ENCODE peak calls at places on chromosome 5, in nine cellular contexts. K is Caco-2, I is H9, L is GM06990, R is WTC11, B is heart right ventricle, P is neural progenitor cell, V is HFFc6, N is transverse colon. C is an unnamed sample.
A peak's percentile ranks its signal among the peaks of the same experiment; 100 is the strongest.

GRCh38 chr5:172437445-172438303 is 16.7 kb downstream of the SH3PXD2B start:
- DNase-seq in K (no peak), I (no peak), L (no peak), R (no peak), B (peak; percentile 79), P (no peak), V (peak; percentile 58), N (peak; percentile 48), C (no peak)

GRCh38 chr5:6202615-6203365 is 175.6 kb downstream of the MED10 start:
- DNase-seq in K (peak; percentile 8), I (peak; percentile 77), L (no peak), R (peak; percentile 66), B (no peak), P (peak; percentile 36), V (no peak), N (no peak), C (peak; percentile 32)

GRCh38 chr5:98464737-98465330 is 308.6 kb upstream of the RGMB start:
- DNase-seq in K (no peak), I (no peak), L (peak; percentile 24), R (no peak), B (no peak), P (no peak), V (no peak), N (no peak), C (no peak)

GRCh38 chr5:132056610-132057497 is 3.6 kb upstream of the IL3 start:
- DNase-seq in K (no peak), I (peak; percentile 11), L (no peak), R (no peak), B (no peak), P (no peak), V (no peak), N (peak; percentile 4), C (no peak)

GRCh38 chr5:14397717-14398116 is 183.9 kb upstream of the OTULINL start:
- DNase-seq in K (no peak), I (no peak), L (no peak), R (no peak), B (no peak), P (no peak), V (peak; percentile 67), N (no peak), C (no peak)

GRCh38 chr5:177309351-177310191 is 2.1 kb downstream of the MXD3 start:
- DNase-seq in K (peak; percentile 88), I (peak; percentile 96), L (peak; percentile 72), R (peak; percentile 88), B (peak; percentile 54), P (peak; percentile 81), V (peak; percentile 68), N (peak; percentile 80), C (peak; percentile 79)

GRCh38 chr5:137613554-137614265 is 114.6 kb upstream of the SPOCK1 start:
- DNase-seq in K (no peak), I (no peak), L (no peak), R (no peak), B (no peak), P (no peak), V (no peak), N (no peak), C (no peak)

GRCh38 chr5:188488-189481 is 2.5 kb upstream of the LRRC14B start:
- DNase-seq in K (peak; percentile 88), I (peak; percentile 92), L (peak; percentile 76), R (peak; percentile 94), B (peak; percentile 88), P (peak; percentile 92), V (peak; percentile 79), N (peak; percentile 91), C (peak; percentile 96)

GRCh38 chr5:96765043-96765442 is 42.7 kb downstream of the ERAP1 start:
- DNase-seq in K (no peak), I (no peak), L (no peak), R (no peak), B (no peak), P (no peak), V (no peak), N (no peak), C (no peak)

GRCh38 chr5:73370076-73370475 is 78.5 kb downstream of the FOXD1 start:
- DNase-seq in K (no peak), I (no peak), L (no peak), R (no peak), B (no peak), P (no peak), V (no peak), N (no peak), C (no peak)

GRCh38 chr5:124746252-124746915 is at the start of gene ZNF608:
- DNase-seq in K (peak; percentile 24), I (no peak), L (no peak), R (no peak), B (no peak), P (peak; percentile 77), V (no peak), N (peak; percentile 29), C (no peak)

GRCh38 chr5:93078082-93079038 is 502.7 kb downstream of the NR2F1-AS1 start:
- DNase-seq in K (no peak), I (no peak), L (peak; percentile 49), R (no peak), B (peak; percentile 24), P (no peak), V (peak; percentile 98), N (peak; percentile 9), C (peak; percentile 3)

GRCh38 chr5:73454379-73455036 is 5.9 kb upstream of the FOXD1 start:
- DNase-seq in K (peak; percentile 83), I (peak; percentile 88), L (no peak), R (peak; percentile 83), B (no peak), P (peak; percentile 84), V (peak; percentile 58), N (peak; percentile 59), C (no peak)

GRCh38 chr5:17267099-17267498 is 49.7 kb downstream of the BASP1 start:
- DNase-seq in K (no peak), I (no peak), L (peak; percentile 32), R (no peak), B (no peak), P (no peak), V (no peak), N (no peak), C (peak; percentile 37)

GRCh38 chr5:125160787-125161502 is 414.5 kb upstream of the ZNF608 start:
- DNase-seq in K (no peak), I (peak; percentile 47), L (no peak), R (peak; percentile 16), B (no peak), P (peak; percentile 63), V (no peak), N (no peak), C (no peak)

GRCh38 chr5:7683753-7684152 is 167.2 kb downstream of the CFAP90 start:
- DNase-seq in K (no peak), I (no peak), L (no peak), R (peak; percentile 19), B (no peak), P (no peak), V (no peak), N (no peak), C (no peak)

GRCh38 chr5:87195616-87196015 is 72.1 kb upstream of the RASA1 start:
- DNase-seq in K (no peak), I (no peak), L (no peak), R (no peak), B (no peak), P (no peak), V (peak; percentile 1), N (no peak), C (no peak)

GRCh38 chr5:68066277-68066955 is 149.1 kb upstream of the PIK3R1 start:
- DNase-seq in K (no peak), I (no peak), L (no peak), R (no peak), B (no peak), P (no peak), V (peak; percentile 18), N (no peak), C (no peak)

GRCh38 chr5:135208555-135209494 is 174.8 kb upstream of the PITX1 start:
- DNase-seq in K (no peak), I (peak; percentile 30), L (no peak), R (no peak), B (no peak), P (no peak), V (peak; percentile 95), N (peak; percentile 32), C (no peak)

GRCh38 chr5:57551251-57551650 is 68.6 kb upstream of the ACTBL2 start:
- DNase-seq in K (no peak), I (no peak), L (no peak), R (no peak), B (no peak), P (no peak), V (no peak), N (no peak), C (no peak)

GRCh38 chr5:57551974-57552537 is 69.4 kb upstream of the ACTBL2 start:
- DNase-seq in K (no peak), I (no peak), L (no peak), R (no peak), B (no peak), P (no peak), V (no peak), N (no peak), C (no peak)

GRCh38 chr5:57550132-57550531 is 67.5 kb upstream of the ACTBL2 start:
- DNase-seq in K (no peak), I (peak; percentile 37), L (no peak), R (peak; percentile 11), B (no peak), P (peak; percentile 31), V (no peak), N (no peak), C (no peak)

DNA sequence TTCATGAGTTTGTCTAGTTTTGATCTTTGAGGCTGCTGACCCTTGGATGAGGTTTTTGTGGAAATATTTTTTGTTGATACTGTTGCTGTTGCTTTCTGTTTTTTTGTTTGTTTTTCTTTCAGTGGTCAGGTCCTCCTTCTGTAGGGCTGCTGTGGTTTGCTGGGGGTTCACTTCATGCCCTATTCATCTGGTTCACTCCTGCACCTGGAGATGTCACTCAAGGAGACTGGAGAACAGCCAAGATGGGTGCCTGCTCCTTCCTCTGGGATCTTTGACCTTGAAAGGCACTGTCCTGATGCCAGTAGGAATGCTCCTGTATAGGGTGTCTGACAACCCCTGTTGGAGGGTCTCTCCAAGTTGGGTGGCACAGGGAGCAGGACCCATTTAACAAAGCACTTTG is 66.9 kb upstream of the ACTBL2 start:
- DNase-seq in K (no peak), I (no peak), L (no peak), R (no peak), B (no peak), P (no peak), V (no peak), N (no peak), C (no peak)
- TF ChIP-seq CTCF in K (no peak), I (no peak), L (no peak), R (no peak), B (no peak), P (no peak), V (no peak), N (no peak), C (no peak)

GRCh38 chr5:180402716-180403115 is 49.6 kb upstream of the GFPT2 start:
- DNase-seq in K (no peak), I (no peak), L (no peak), R (no peak), B (no peak), P (no peak), V (no peak), N (no peak), C (no peak)
- TF ChIP-seq CTCF in K (no peak), I (no peak), L (no peak), R (no peak), B (no peak), P (no peak), V (no peak), N (no peak), C (no peak)

GRCh38 chr5:150356575-150357284 is 767 bp upstream of the TCOF1 start:
- DNase-seq in K (no peak), I (no peak), L (no peak), R (no peak), B (no peak), P (no peak), V (no peak), N (no peak), C (no peak)
- TF ChIP-seq CTCF in K (no peak), I (no peak), L (no peak), R (no peak), B (no peak), P (no peak), V (no peak), N (no peak), C (no peak)

GRCh38 chr5:38557309-38557710 is 864 bp upstream of the LIFR start:
- DNase-seq in K (no peak), I (no peak), L (no peak), R (no peak), B (peak; percentile 20), P (no peak), V (no peak), N (no peak), C (no peak)
- TF ChIP-seq CTCF in K (no peak), I (no peak), L (no peak), R (no peak), B (no peak), P (no peak), V (no peak), N (no peak), C (no peak)

C was measured in GM13977.